ENCODE peak calls at places on chromosomes 12 and 14, in six cellular contexts. Z, F, U, S, D and X are unnamed samples.
A peak's percentile ranks its signal among the peaks of the same experiment; 100 is the strongest.

GRCh38 chr12:57404966-57405640 is 25.7 kb downstream of the R3HDM2 start:
- DNase-seq in D (no peak), Z (no peak), U (no peak), S (no peak), F (no peak), X (no peak)

GRCh38 chr12:112140728-112141127 is 15.4 kb downstream of the TRAFD1 start:
- DNase-seq in Z (no peak), S (no peak), F (no peak), D (no peak), U (no peak), X (no peak)

GRCh38 chr12:6323340-6323994 is 13.0 kb downstream of the PLEKHG6 start:
- DNase-seq in S (peak; percentile 71), U (peak; percentile 97), D (peak; percentile 45), F (peak; percentile 90), Z (peak; percentile 67), X (peak; percentile 97)

GRCh38 chr12:116495260-116495659 is 63.9 kb upstream of the MAP1LC3B2 start:
- DNase-seq in F (peak; percentile 38), U (peak; percentile 94), D (no peak), S (no peak), Z (no peak), X (peak; percentile 64)

GRCh38 chr12:59403259-59403932 is 192.4 kb upstream of the SLC16A7 start:
- DNase-seq in Z (peak; percentile 9), S (peak; percentile 25), F (peak; percentile 75), D (peak; percentile 25), U (peak; percentile 79), X (peak; percentile 69)

GRCh38 chr14:25537846-25538455 is 488.0 kb upstream of the STXBP6 start:
- DNase-seq in D (peak; percentile 75), Z (no peak), U (no peak), F (no peak), S (no peak), X (no peak)

GRCh38 chr12:47850153-47851084 is 30.7 kb upstream of the HDAC7 start:
- DNase-seq in D (no peak), F (no peak), U (no peak), S (no peak), Z (no peak), X (no peak)

GRCh38 chr12:132475304-132476037 is 14.5 kb upstream of the FBRSL1 start:
- DNase-seq in S (peak; percentile 19), U (no peak), D (no peak), Z (no peak), F (no peak), X (no peak)

GRCh38 chr12:67701121-67701520 is 52.6 kb downstream of the DYRK2 start:
- DNase-seq in S (no peak), F (peak; percentile 66), Z (no peak), U (peak; percentile 85), D (no peak), X (no peak)

GRCh38 chr12:52608826-52609630 is 7.8 kb upstream of the KRT72 start:
- DNase-seq in Z (no peak), S (no peak), U (no peak), D (no peak), F (no peak), X (no peak)

GRCh38 chr12:6699989-6700645 is 498 bp downstream of the PIANP start:
- DNase-seq in S (no peak), U (peak; percentile 13), F (no peak), D (peak; percentile 66), Z (peak; percentile 31), X (no peak)

GRCh38 chr14:98138666-98139065 is 1133.3 kb downstream of the BCL11B start:
- DNase-seq in U (no peak), D (peak; percentile 67), S (no peak), Z (peak; percentile 20), F (no peak), X (peak; percentile 40)

GRCh38 chr14:94998702-94999101 is 158.6 kb downstream of the DICER1 start:
- DNase-seq in D (peak; percentile 65), U (no peak), F (no peak), Z (no peak), S (no peak), X (no peak)